ENCODE peak calls at places on chromosome 4, in eight cellular contexts. One of them, this sample, is unnamed.

GRCh38 chr4:56909083-56909981 is 1.6 kb downstream of the REST start:
- DNase-seq in H7: peak; percentile 78
- DNase-seq in ELR: peak; percentile 71
- DNase-seq in fibroblast of mammary gland: peak; percentile 49
- DNase-seq in NCI-H1694 treated with DMSO at 0.1 percent for 48 hours: peak; percentile 10
- DNase-seq in posterior cingulate gyrus: peak; percentile 17
- DNase-seq in substantia nigra: peak; percentile 36
- DNase-seq in EL: peak; percentile 67
- DNase-seq in this sample: peak; percentile 22

GRCh38 chr4:183177001-183177400 is 77.9 kb downstream of the WWC2 start:
- DNase-seq in H7: no peak
- DNase-seq in EL: no peak
- DNase-seq in substantia nigra: no peak
- DNase-seq in NCI-H1694 treated with DMSO at 0.1 percent for 48 hours: no peak
- DNase-seq in fibroblast of mammary gland: peak; percentile 20
- DNase-seq in posterior cingulate gyrus: no peak
- DNase-seq in ELR: peak; percentile 49
- DNase-seq in this sample: no peak

GRCh38 chr4:189514209-189514608 is 426.5 kb upstream of the FRG1 start:
- DNase-seq in fibroblast of mammary gland: no peak
- DNase-seq in substantia nigra: no peak
- DNase-seq in H7: no peak
- DNase-seq in NCI-H1694 treated with DMSO at 0.1 percent for 48 hours: no peak
- DNase-seq in ELR: no peak
- DNase-seq in EL: no peak
- DNase-seq in posterior cingulate gyrus: no peak
- DNase-seq in this sample: no peak

GRCh38 chr4:10186228-10187214 is 69.9 kb upstream of the WDR1 start:
- DNase-seq in substantia nigra: peak; percentile 7
- DNase-seq in NCI-H1694 treated with DMSO at 0.1 percent for 48 hours: no peak
- DNase-seq in posterior cingulate gyrus: no peak
- DNase-seq in ELR: peak; percentile 38
- DNase-seq in EL: peak; percentile 45
- DNase-seq in fibroblast of mammary gland: no peak
- DNase-seq in H7: no peak
- DNase-seq in this sample: no peak

GRCh38 chr4:19266566-19266965 is 985.1 kb upstream of the SLIT2 start:
- DNase-seq in posterior cingulate gyrus: no peak
- DNase-seq in fibroblast of mammary gland: no peak
- DNase-seq in NCI-H1694 treated with DMSO at 0.1 percent for 48 hours: no peak
- DNase-seq in ELR: no peak
- DNase-seq in EL: no peak
- DNase-seq in H7: no peak
- DNase-seq in substantia nigra: no peak
- DNase-seq in this sample: no peak

GRCh38 chr4:151031831-151032605 is 16.9 kb upstream of the LRBA start:
- DNase-seq in NCI-H1694 treated with DMSO at 0.1 percent for 48 hours: no peak
- DNase-seq in posterior cingulate gyrus: no peak
- DNase-seq in ELR: peak; percentile 87
- DNase-seq in fibroblast of mammary gland: peak; percentile 74
- DNase-seq in substantia nigra: no peak
- DNase-seq in EL: peak; percentile 61
- DNase-seq in H7: no peak
- DNase-seq in this sample: no peak

GRCh38 chr4:10305816-10306215 is 151.4 kb downstream of the ZNF518B start:
- DNase-seq in substantia nigra: no peak
- DNase-seq in H7: no peak
- DNase-seq in NCI-H1694 treated with DMSO at 0.1 percent for 48 hours: no peak
- DNase-seq in ELR: no peak
- DNase-seq in EL: peak; percentile 16
- DNase-seq in fibroblast of mammary gland: peak; percentile 6
- DNase-seq in posterior cingulate gyrus: no peak
- DNase-seq in this sample: no peak

GRCh38 chr4:86055898-86056297 is 304.0 kb downstream of the MAPK10 start:
- DNase-seq in posterior cingulate gyrus: no peak
- DNase-seq in EL: peak; percentile 9
- DNase-seq in fibroblast of mammary gland: peak; percentile 41
- DNase-seq in H7: no peak
- DNase-seq in substantia nigra: no peak
- DNase-seq in ELR: peak; percentile 26
- DNase-seq in NCI-H1694 treated with DMSO at 0.1 percent for 48 hours: no peak
- DNase-seq in this sample: no peak

GRCh38 chr4:57270350-57270749 is 160.2 kb upstream of the IGFBP7 start:
- DNase-seq in ELR: no peak
- DNase-seq in H7: no peak
- DNase-seq in posterior cingulate gyrus: no peak
- DNase-seq in EL: no peak
- DNase-seq in substantia nigra: no peak
- DNase-seq in NCI-H1694 treated with DMSO at 0.1 percent for 48 hours: no peak
- DNase-seq in fibroblast of mammary gland: peak; percentile 28
- DNase-seq in this sample: no peak

GRCh38 chr4:19739101-19739651 is 512.5 kb upstream of the SLIT2 start:
- DNase-seq in H7: no peak
- DNase-seq in fibroblast of mammary gland: peak; percentile 89
- DNase-seq in NCI-H1694 treated with DMSO at 0.1 percent for 48 hours: no peak
- DNase-seq in posterior cingulate gyrus: no peak
- DNase-seq in substantia nigra: no peak
- DNase-seq in ELR: peak; percentile 90
- DNase-seq in EL: peak; percentile 87
- DNase-seq in this sample: no peak

GRCh38 chr4:173231916-173232315 is 63.3 kb downstream of the GALNT7 start:
- DNase-seq in posterior cingulate gyrus: no peak
- DNase-seq in NCI-H1694 treated with DMSO at 0.1 percent for 48 hours: peak; percentile 12
- DNase-seq in H7: no peak
- DNase-seq in EL: peak; percentile 15
- DNase-seq in substantia nigra: no peak
- DNase-seq in fibroblast of mammary gland: peak; percentile 22
- DNase-seq in ELR: peak; percentile 44
- DNase-seq in this sample: no peak

GRCh38 chr4:154854362-154854761 is 73.3 kb downstream of the RBM46 start:
- DNase-seq in fibroblast of mammary gland: peak; percentile 39
- DNase-seq in posterior cingulate gyrus: no peak
- DNase-seq in EL: peak; percentile 1
- DNase-seq in H7: no peak
- DNase-seq in NCI-H1694 treated with DMSO at 0.1 percent for 48 hours: no peak
- DNase-seq in ELR: peak; percentile 46
- DNase-seq in substantia nigra: no peak
- DNase-seq in this sample: no peak

This sample was measured in activated gamma-delta T cell treated with anti-CD3 and anti-CD28 coated beads, Interleukin-2, amount 50 U/mL, for 16 hours.